ENCODE peak calls at places on chromosomes 13 and 19, in five cellular contexts. G is lower lobe of right lung, Q is neural progenitor cell, R is IMR-90, F is K562. L is an unnamed sample.

GRCh38 chr19:17107546-17108452 is 32.2 kb downstream of the MYO9B start:
- DNase-seq in G (peak; percentile 61), Q (no peak), R (peak; percentile 98), F (no peak), L (peak; percentile 80)

GRCh38 chr19:28700176-28700575 is 512.8 kb downstream of the UQCRFS1 start:
- DNase-seq in G (no peak), Q (no peak), R (no peak), F (no peak), L (no peak)

GRCh38 chr19:40933025-40933424 is 51.0 kb upstream of the CYP2A7 start:
- DNase-seq in G (no peak), Q (peak; percentile 35), R (no peak), F (peak; percentile 44), L (no peak)

GRCh38 chr19:45650722-45651121 is 11.5 kb upstream of the EML2 start:
- DNase-seq in G (no peak), Q (no peak), R (no peak), F (peak; percentile 46), L (no peak)

GRCh38 chr19:13623686-13624405 is 117.6 kb upstream of the CACNA1A start:
- DNase-seq in G (no peak), Q (no peak), R (no peak), F (no peak), L (no peak)

GRCh38 chr19:22784051-22784450 is at the start of gene ZNF99:
- DNase-seq in G (no peak), Q (no peak), R (no peak), F (no peak), L (peak; percentile 7)

GRCh38 chr13:62920181-62920580 is 1504.5 kb upstream of the PCDH20 start:
- DNase-seq in G (no peak), Q (no peak), R (peak; percentile 1), F (no peak), L (no peak)

GRCh38 chr13:32938907-32939306 is 77.3 kb upstream of the KL start:
- DNase-seq in G (no peak), Q (no peak), R (peak; percentile 61), F (no peak), L (peak; percentile 16)

GRCh38 chr19:39426170-39426569 is 9.6 kb downstream of the RPS16 start:
- DNase-seq in G (no peak), Q (no peak), R (no peak), F (no peak), L (no peak)

GRCh38 chr13:113220877-113221276 is 11.5 kb downstream of the CUL4A start:
- DNase-seq in G (no peak), Q (peak; percentile 48), R (no peak), F (no peak), L (peak; percentile 60)

GRCh38 chr19:8607386-8607785 is 3.1 kb downstream of the ADAMTS10 start:
- DNase-seq in G (no peak), Q (no peak), R (peak; percentile 23), F (no peak), L (no peak)

GRCh38 chr13:88066847-88067246 is 395.7 kb downstream of the SLITRK5 start:
- DNase-seq in G (no peak), Q (no peak), R (no peak), F (no peak), L (no peak)

GRCh38 chr19:29771708-29772415 is 39.9 kb upstream of the CCNE1 start:
- DNase-seq in G (no peak), Q (peak; percentile 81), R (peak; percentile 37), F (peak; percentile 74), L (peak; percentile 74)

GRCh38 chr13:104431895-104432294 is 1365.7 kb upstream of the SLC10A2 start:
- DNase-seq in G (no peak), Q (no peak), R (no peak), F (no peak), L (no peak)

GRCh38 chr13:24355103-24355502 is 45.7 kb downstream of the C1QTNF9 start:
- DNase-seq in G (no peak), Q (no peak), R (no peak), F (no peak), L (no peak)

GRCh38 chr13:34719060-34719875 is 222.8 kb upstream of the NBEA start:
- DNase-seq in G (no peak), Q (peak; percentile 64), R (no peak), F (no peak), L (no peak)

GRCh38 chr13:112877976-112878955 is 90.7 kb upstream of the MCF2L start:
- DNase-seq in G (peak; percentile 30), Q (no peak), R (no peak), F (no peak), L (no peak)

GRCh38 chr19:5170329-5170745 is 170.3 kb downstream of the PTPRS start:
- DNase-seq in G (peak; percentile 55), Q (no peak), R (no peak), F (peak; percentile 67), L (peak; percentile 49)

GRCh38 chr13:95492044-95492801 is 60.3 kb upstream of the CLDN10 start:
- DNase-seq in G (no peak), Q (peak; percentile 13), R (no peak), F (no peak), L (peak; percentile 25)

GRCh38 chr19:1651061-1651547 is 1.3 kb downstream of the TCF3 start:
- DNase-seq in G (no peak), Q (peak; percentile 76), R (peak; percentile 16), F (peak; percentile 53), L (peak; percentile 24)

GRCh38 chr19:35738887-35739229 is 3.4 kb downstream of the IGFLR1 start:
- DNase-seq in G (no peak), Q (no peak), R (no peak), F (no peak), L (no peak)
- H3K4me1 ChIP-seq in G (peaks cover 33% of the 10 kb centered on the region), Q (peaks cover 9% of the 10 kb centered on the region), R (peaks cover 3% of the 10 kb centered on the region), F (peaks cover 44% of the 10 kb centered on the region), L (no peaks in the 10 kb centered on the region)

GRCh38 chr13:75419656-75420055 is 62.3 kb downstream of the TBC1D4 start:
- DNase-seq in G (no peak), Q (no peak), R (no peak), F (no peak), L (no peak)

GRCh38 chr13:75418186-75418843 is 63.7 kb downstream of the TBC1D4 start:
- DNase-seq in G (no peak), Q (no peak), R (no peak), F (no peak), L (no peak)

GRCh38 chr13:75417647-75418046 is 64.3 kb downstream of the TBC1D4 start:
- DNase-seq in G (no peak), Q (no peak), R (no peak), F (no peak), L (no peak)

GRCh38 chr13:75417006-75417384 is 65.0 kb downstream of the TBC1D4 start:
- DNase-seq in G (peak; percentile 59), Q (no peak), R (no peak), F (no peak), L (no peak)

DNA sequence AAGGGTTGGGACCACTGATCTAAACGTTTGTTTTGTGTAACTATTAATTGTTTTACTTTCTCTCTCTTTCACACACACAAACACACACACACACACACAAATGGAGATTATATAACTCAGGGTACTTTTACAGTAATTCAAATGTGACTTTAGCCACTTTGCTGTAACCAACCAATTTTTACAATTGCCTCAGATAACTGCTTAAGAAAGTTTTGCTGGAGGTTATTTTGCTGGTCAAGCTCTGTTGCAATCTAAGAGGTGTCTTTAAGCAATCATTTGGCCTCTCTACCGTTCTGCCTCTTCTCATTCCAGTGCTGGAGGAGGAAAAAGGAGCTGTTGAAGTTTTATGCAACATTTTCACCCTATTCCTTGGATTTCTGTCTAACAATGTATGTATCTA is 63.0 kb downstream of the TBC1D4 start:
- DNase-seq in G (no peak), Q (no peak), R (peak; percentile 21), F (no peak), L (no peak)
- TF ChIP-seq CTCF in G (no peak), Q (no peak), R (no peak), F (no peak), L (no peak)

DNA sequence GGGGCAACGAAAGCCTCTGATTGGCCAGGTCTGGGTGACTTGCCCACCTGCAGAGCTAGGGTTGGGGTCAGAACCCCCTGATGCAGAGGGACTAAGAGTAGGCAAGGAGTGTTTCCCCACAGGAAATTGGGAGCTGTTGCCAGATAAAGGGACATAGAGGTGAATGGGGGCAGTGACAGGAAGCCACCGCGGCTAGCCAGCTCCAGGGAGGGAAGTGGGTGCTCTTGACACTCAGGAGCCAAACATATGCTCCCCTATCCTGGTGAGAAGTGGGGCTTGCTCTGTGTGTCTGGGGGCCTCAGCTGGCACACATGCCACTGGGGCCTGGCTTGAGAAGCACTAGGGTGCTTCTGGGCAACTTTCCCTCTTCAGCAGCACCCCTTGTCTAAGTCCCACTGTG is 26.0 kb downstream of the WDR88 start:
- DNase-seq in G (no peak), Q (no peak), R (no peak), F (no peak), L (no peak)
- H3K4me1 ChIP-seq in G (peaks cover 5% of the 10 kb centered on the region), Q (no peaks in the 10 kb centered on the region), R (peaks cover 3% of the 10 kb centered on the region), F (no peaks in the 10 kb centered on the region), L (no peaks in the 10 kb centered on the region)

GRCh38 chr13:49563513-49563912 is 21.8 kb downstream of the RCBTB1 start:
- DNase-seq in G (no peak), Q (no peak), R (peak; percentile 28), F (no peak), L (no peak)

GRCh38 chr13:49561064-49561410 is 24.3 kb downstream of the RCBTB1 start:
- DNase-seq in G (no peak), Q (no peak), R (no peak), F (no peak), L (no peak)

GRCh38 chr13:49559006-49559405 is 26.4 kb downstream of the RCBTB1 start:
- DNase-seq in G (no peak), Q (no peak), R (no peak), F (no peak), L (no peak)

DNA sequence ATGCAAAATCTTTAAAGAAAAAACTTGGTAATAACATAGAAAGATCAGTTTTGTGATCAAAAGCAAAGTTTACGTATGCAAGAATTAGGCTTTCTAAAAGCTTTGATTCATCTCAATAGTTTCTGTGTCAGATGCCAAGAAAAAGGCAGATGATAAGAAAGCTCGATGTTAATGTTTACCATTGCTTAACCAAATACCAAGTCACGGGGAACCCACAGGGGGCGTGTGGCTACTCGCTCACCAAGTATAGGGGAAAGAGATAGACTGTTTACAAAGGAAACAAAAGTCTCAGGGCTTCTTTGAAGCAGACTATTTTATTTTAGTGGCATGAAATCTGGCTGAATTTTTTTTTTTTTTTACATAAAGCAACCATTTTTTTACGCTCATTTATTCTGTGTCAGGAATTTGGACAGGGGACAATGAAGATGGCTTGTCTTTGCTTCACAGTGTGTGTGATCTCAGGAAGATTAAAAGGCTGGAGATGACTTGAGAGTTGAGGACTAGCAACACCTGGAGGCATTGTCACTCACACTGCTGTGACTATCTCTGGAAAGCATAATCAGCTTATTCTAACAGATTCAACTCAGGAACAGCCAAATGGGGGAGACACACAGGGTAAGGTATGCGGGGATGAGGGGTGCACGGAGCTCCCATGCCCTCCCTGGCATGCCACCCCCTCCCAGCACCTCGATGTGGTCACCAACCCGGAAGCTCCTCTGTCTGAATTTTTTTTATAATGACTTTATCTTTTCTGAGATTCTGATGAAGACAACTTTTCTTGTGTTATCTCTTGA is 24.9 kb downstream of the RCBTB1 start:
- DNase-seq in G (no peak), Q (peak; percentile 11), R (peak; percentile 79), F (peak; percentile 8), L (no peak)
- TF ChIP-seq CTCF in G (peak; percentile 28), Q (peak; percentile 27), R (peak; percentile 50), F (no peak), L (peak; percentile 27)

GRCh38 chr13:110353339-110353977 is 46.4 kb downstream of the COL4A2 start:
- DNase-seq in G (peak; percentile 59), Q (no peak), R (no peak), F (no peak), L (no peak)
- H3K4me1 ChIP-seq in G (peaks cover 36% of the 10 kb centered on the region), Q (no peaks in the 10 kb centered on the region), R (peaks cover 10% of the 10 kb centered on the region), F (no peaks in the 10 kb centered on the region), L (no peaks in the 10 kb centered on the region)

L was measured in BE2C.